ENCODE peak calls at places on chromosomes 6 and 20, in seven cellular contexts. O, M, W, B, K, C and S are unnamed samples.
A peak's percentile ranks its signal among the peaks of the same experiment; 100 is the strongest.

GRCh38 chr6:27957526-27957925 is 485 bp downstream of the OR2B6 start:
- DNase-seq in B (no peak), C (no peak), K (no peak), W (no peak), M (no peak), O (no peak), S (no peak)

GRCh38 chr20:6863798-6864201 is 96.3 kb downstream of the BMP2 start:
- DNase-seq in C (no peak), O (peak; percentile 2), W (no peak), K (no peak), B (no peak), M (no peak), S (no peak)

GRCh38 chr20:2759143-2759542 is 41.3 kb downstream of the CPXM1 start:
- DNase-seq in O (no peak), B (no peak), K (no peak), C (no peak), W (no peak), M (no peak), S (no peak)

GRCh38 chr20:22775671-22776139 is 191.3 kb upstream of the FOXA2 start:
- DNase-seq in O (peak; percentile 53), M (no peak), K (no peak), B (no peak), C (peak; percentile 74), W (no peak), S (no peak)

GRCh38 chr6:148857817-148858390 is 111.1 kb downstream of the UST start:
- DNase-seq in M (peak; percentile 72), C (peak; percentile 88), K (no peak), B (no peak), O (peak; percentile 94), W (no peak), S (no peak)

GRCh38 chr6:43183441-43183840 is 1.4 kb downstream of the CUL9 start:
- DNase-seq in C (no peak), K (no peak), W (no peak), M (no peak), O (no peak), B (no peak), S (no peak)

GRCh38 chr6:14177413-14178082 is 60.0 kb downstream of the CD83 start:
- DNase-seq in M (no peak), B (no peak), C (peak; percentile 19), K (no peak), O (no peak), W (no peak), S (no peak)

GRCh38 chr20:13022401-13023170 is 13.8 kb downstream of the SPTLC3 start:
- DNase-seq in B (no peak), M (peak; percentile 72), K (peak; percentile 8), W (no peak), O (peak; percentile 83), C (peak; percentile 91), S (no peak)

GRCh38 chr6:1325471-1326309 is 13.8 kb downstream of the FOXQ1 start:
- DNase-seq in M (peak; percentile 90), O (peak; percentile 96), K (no peak), B (no peak), C (peak; percentile 77), W (no peak), S (no peak)

GRCh38 chr20:62572980-62573379 is 69.3 kb upstream of the SLCO4A1 start:
- DNase-seq in C (no peak), K (no peak), B (no peak), M (no peak), W (no peak), O (no peak), S (no peak)

GRCh38 chr20:47577271-47577670 is 75.6 kb downstream of the NCOA3 start:
- DNase-seq in W (no peak), O (no peak), K (no peak), C (no peak), M (no peak), B (no peak), S (no peak)

GRCh38 chr6:99019341-99019740 is 71.6 kb upstream of the FBXL4 start:
- DNase-seq in C (peak; percentile 67), K (no peak), O (peak; percentile 59), W (no peak), B (no peak), M (peak; percentile 21), S (peak; percentile 35)

GRCh38 chr6:154537486-154537885 is 27.0 kb upstream of the CNKSR3 start:
- DNase-seq in M (no peak), O (no peak), K (no peak), C (no peak), W (no peak), B (no peak), S (no peak)

GRCh38 chr6:35024601-35025054 is 116.5 kb downstream of the TCP11 start:
- DNase-seq in O (peak; percentile 70), B (no peak), K (peak; percentile 86), W (no peak), C (peak; percentile 40), M (no peak), S (peak; percentile 76)

GRCh38 chr6:13367396-13367795 is 39.1 kb upstream of the TBC1D7 start:
- DNase-seq in W (no peak), C (no peak), O (no peak), K (no peak), M (no peak), B (no peak), S (no peak)

GRCh38 chr20:1805161-1805581 is 90.0 kb upstream of the SIRPA start:
- DNase-seq in K (no peak), O (no peak), M (no peak), B (peak; percentile 3), C (no peak), W (no peak), S (no peak)

GRCh38 chr20:53019464-53019863 is 47.3 kb downstream of the TSHZ2 start:
- DNase-seq in C (no peak), B (no peak), O (peak; percentile 50), M (no peak), W (no peak), K (no peak), S (no peak)

GRCh38 chr20:6848992-6849391 is 81.5 kb downstream of the BMP2 start:
- DNase-seq in O (no peak), C (no peak), K (no peak), W (no peak), B (no peak), M (no peak), S (no peak)

GRCh38 chr6:91447086-91447485 is 860.2 kb upstream of the MAP3K7 start:
- DNase-seq in O (no peak), M (no peak), B (no peak), K (no peak), W (no peak), C (no peak), S (no peak)

GRCh38 chr6:164104432-164104831 is 689.9 kb downstream of the QKI start:
- DNase-seq in M (no peak), K (no peak), B (no peak), W (no peak), O (no peak), C (no peak), S (no peak)
- TF ChIP-seq CTCF in M (no peak), K (no peak), B (no peak), W (no peak), O (no peak), C (no peak), S (no peak)

DNA sequence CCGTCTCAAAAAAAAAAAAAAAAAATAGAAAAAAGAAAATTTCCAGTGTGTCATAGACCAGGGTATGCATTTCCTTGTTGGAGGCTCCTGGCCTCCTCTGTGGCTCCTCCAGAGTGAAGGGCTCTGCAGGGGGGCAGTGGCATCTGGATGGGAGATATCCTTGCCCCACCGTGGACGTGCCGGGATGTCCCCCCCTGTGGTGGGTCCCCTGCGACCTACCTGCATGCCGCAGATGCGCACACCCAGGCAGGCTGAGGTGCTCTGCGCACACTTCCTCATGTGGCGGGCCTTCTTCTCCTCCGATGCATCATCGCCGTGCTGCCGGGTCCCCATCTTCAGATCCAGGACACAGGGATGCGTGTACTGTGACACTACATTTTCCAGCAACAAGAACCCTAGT is 13.7 kb upstream of the UQCC2 start:
- DNase-seq in W (no peak), K (no peak), M (no peak), O (no peak), B (no peak), C (no peak), S (no peak)
- TF ChIP-seq CTCF in W (no peak), K (no peak), M (no peak), O (no peak), B (no peak), C (no peak), S (no peak)

DNA sequence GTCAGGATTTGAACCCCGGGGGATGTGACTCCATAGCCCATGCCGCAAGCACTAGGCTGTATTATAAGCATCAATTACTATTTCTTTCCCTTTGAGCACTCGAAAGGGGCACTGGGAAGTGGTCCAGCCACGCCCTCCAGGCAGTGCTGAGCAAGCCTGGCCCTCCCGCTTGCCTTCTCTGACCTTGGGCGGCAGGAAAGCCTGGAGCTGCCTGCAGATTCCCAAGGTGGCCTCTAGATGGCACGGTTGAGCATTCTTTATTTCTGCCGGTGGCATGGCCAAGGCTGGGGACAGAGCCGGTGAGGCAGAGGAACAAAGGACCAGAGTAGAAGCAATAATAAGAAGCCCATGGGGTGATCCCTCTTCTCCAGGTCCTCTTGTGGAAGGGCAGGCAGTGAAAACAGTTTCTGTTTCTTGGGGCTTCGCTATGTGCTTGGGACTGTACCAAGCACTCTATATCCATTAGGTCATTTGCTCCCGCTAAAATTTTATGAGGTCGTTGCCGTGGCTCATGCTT is 32.0 kb downstream of the ARHGAP40 start:
- DNase-seq in C (peak; percentile 49), W (no peak), O (peak; percentile 14), K (peak; percentile 38), M (peak; percentile 22), B (peak; percentile 22), S (no peak)
- TF ChIP-seq CTCF in C (peak; percentile 81), W (peak; percentile 80), O (peak; percentile 71), K (peak; percentile 62), M (peak; percentile 93), B (peak; percentile 25), S (peak; percentile 96)

DNA sequence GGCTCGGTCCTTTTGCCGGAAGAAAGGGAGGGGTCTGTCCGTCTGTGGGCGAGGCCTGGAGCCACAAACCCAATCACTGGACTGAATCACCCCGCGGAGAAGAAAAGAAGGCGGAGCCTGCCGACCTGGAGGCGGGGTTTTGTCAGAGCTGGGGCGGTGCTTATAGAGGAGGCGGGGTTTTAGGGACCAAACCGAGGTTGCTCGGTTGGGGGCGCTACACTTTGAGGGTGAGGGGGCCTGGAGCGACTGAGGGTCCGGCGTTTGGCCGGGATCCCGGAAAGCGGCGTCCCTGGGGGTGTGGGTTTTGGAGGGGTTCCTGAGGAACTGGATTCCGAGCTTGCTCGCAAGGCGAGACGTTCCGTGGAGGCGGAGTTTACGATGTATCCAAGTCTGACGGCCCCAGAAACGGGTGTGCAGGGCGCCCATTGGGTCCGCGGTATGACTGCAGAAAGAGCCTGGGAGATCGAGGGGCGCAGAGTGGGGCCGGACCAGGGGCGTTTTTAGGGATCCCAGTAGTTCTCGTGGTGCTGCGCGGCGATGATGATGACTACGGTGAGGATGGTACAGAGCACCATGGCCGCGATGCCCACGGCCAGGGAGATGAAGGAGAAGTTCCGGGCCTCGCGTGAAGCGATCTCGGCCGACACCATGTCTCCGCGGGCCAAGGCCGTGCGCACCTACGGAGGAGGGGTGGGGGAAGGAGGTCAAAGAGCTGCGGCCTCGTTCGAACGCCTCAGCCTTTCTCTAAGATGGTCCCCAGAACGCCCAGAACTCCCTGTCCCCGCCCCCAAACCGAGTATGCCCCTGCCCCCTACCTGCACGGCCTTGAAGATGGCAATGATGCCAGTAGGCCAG is 2.8 kb downstream of the PRRT1 start:
- DNase-seq in W (no peak), C (no peak), K (peak; percentile 30), M (no peak), B (peak; percentile 27), O (peak; percentile 25), S (no peak)
- TF ChIP-seq CTCF in W (no peak), C (no peak), K (no peak), M (no peak), B (no peak), O (no peak), S (peak; percentile 38)

GRCh38 chr6:16324622-16325225 is 86.3 kb downstream of the GMPR start:
- DNase-seq in W (no peak), K (no peak), O (peak; percentile 59), B (no peak), M (no peak), C (peak; percentile 58), S (no peak)
- TF ChIP-seq CTCF in W (no peak), K (no peak), O (no peak), B (no peak), M (no peak), C (no peak), S (no peak)